ENCODE peak calls at places on chromosome 22, in seven cellular contexts. G is IMR-90, E is bronchial epithelial cell, H is CD14-positive monocyte, F is neural crest cell, K is cardiac muscle cell, U is lower lobe of right lung. Z is an unnamed sample.

GRCh38 chr22:24175160-24175808 is 6.0 kb upstream of the SUSD2 start:
- DNase-seq in U (peak; percentile 86), H (peak; percentile 72), E (peak; percentile 36), F (peak; percentile 77), G (peak; percentile 72), K (peak; percentile 84), Z (peak; percentile 69)

GRCh38 chr22:26979294-26979693 is 321.9 kb downstream of the MIAT start:
- DNase-seq in U (no peak), H (no peak), K (peak; percentile 75), G (no peak), E (no peak), F (no peak), Z (no peak)

GRCh38 chr22:20741634-20742581 is 32.0 kb upstream of the SERPIND1 start:
- DNase-seq in H (no peak), K (peak; percentile 58), E (peak; percentile 35), G (peak; percentile 13), F (no peak), U (no peak), Z (no peak)

GRCh38 chr22:39253427-39254070 is 8.8 kb upstream of the PDGFB start:
- DNase-seq in F (no peak), U (no peak), H (no peak), E (peak; percentile 88), K (peak; percentile 88), G (peak; percentile 89), Z (no peak)

GRCh38 chr22:32202539-32203180 is 2.2 kb downstream of the RFPL2 start:
- DNase-seq in E (peak; percentile 37), H (no peak), G (peak; percentile 22), K (peak; percentile 78), F (peak; percentile 29), U (peak; percentile 76), Z (no peak)

GRCh38 chr22:28123989-28124766 is 205.1 kb upstream of the PITPNB start:
- DNase-seq in U (no peak), K (no peak), H (no peak), E (peak; percentile 55), F (no peak), G (no peak), Z (no peak)

GRCh38 chr22:49515486-49515885 is 312.2 kb downstream of the BRD1 start:
- DNase-seq in E (peak; percentile 2), K (no peak), U (no peak), H (no peak), F (no peak), G (no peak), Z (no peak)

GRCh38 chr22:50308597-50308935 is 1.1 kb upstream of the PLXNB2 start:
- DNase-seq in E (no peak), U (peak; percentile 86), H (peak; percentile 88), K (no peak), F (no peak), G (peak; percentile 40), Z (no peak)

GRCh38 chr22:50016988-50017700 is 4.6 kb upstream of the IL17REL start:
- DNase-seq in H (no peak), U (peak; percentile 46), G (no peak), E (peak; percentile 27), F (no peak), K (no peak), Z (no peak)

GRCh38 chr22:32985899-32986772 is 72.0 kb downstream of the SYN3 start:
- DNase-seq in H (peak; percentile 49), F (peak; percentile 84), K (peak; percentile 90), U (peak; percentile 51), G (peak; percentile 71), E (peak; percentile 79), Z (peak; percentile 51)

GRCh38 chr22:34055525-34056200 is 135.4 kb upstream of the LARGE1 start:
- DNase-seq in G (no peak), K (peak; percentile 49), F (peak; percentile 25), U (no peak), E (peak; percentile 26), H (no peak), Z (no peak)

GRCh38 chr22:38802671-38803121 is 8.8 kb upstream of the DNAL4 start:
- DNase-seq in K (no peak), E (peak; percentile 98), U (no peak), G (peak; percentile 95), H (no peak), F (no peak), Z (no peak)

GRCh38 chr22:33082221-33082620 is 24.0 kb upstream of the SYN3 start:
- DNase-seq in K (no peak), U (no peak), G (no peak), E (no peak), H (no peak), F (no peak), Z (no peak)

GRCh38 chr22:20199906-20200305 is 49.1 kb upstream of the CCDC188 start:
- DNase-seq in E (no peak), K (no peak), F (no peak), G (no peak), H (no peak), U (no peak), Z (no peak)

GRCh38 chr22:50157976-50158375 is 12.6 kb upstream of the PANX2 start:
- DNase-seq in U (peak; percentile 86), K (no peak), G (no peak), E (peak; percentile 71), F (no peak), H (peak; percentile 22), Z (no peak)

GRCh38 chr22:35904332-35904692 is 124.3 kb downstream of the RBFOX2 start:
- DNase-seq in E (no peak), H (no peak), K (no peak), U (no peak), F (no peak), G (no peak), Z (no peak)
- TF ChIP-seq CTCF in E (no peak), H (no peak), K (no peak), U (no peak), F (no peak), G (no peak), Z (no peak)

DNA sequence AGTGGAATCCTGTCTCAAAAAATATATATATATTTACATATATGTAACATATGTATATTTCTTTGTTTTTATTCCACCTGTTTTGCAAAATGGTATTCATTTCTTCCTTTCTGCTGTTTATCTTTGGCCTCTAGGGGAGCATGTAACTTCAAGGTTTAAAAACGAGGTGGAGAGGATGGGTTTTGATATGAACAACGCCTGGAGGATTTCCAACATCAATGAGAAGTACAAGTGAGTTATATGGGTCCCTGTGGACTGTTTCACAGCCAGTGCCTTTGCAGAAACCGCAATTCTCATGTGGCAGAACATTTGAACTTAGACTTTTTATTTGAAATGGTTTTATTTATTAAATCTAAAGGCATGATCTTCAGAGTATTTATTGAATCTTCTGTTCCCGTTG is 81.6 kb upstream of the HORMAD2 start:
- DNase-seq in H (no peak), K (no peak), G (no peak), F (no peak), E (no peak), U (no peak), Z (no peak)
- TF ChIP-seq CTCF in H (no peak), K (no peak), G (no peak), F (peak; percentile 22), E (no peak), U (no peak), Z (no peak)

GRCh38 chr22:43109511-43109910 is 1.0 kb upstream of the BIK start:
- DNase-seq in E (no peak), H (no peak), U (no peak), K (no peak), G (no peak), F (no peak), Z (no peak)

GRCh38 chr22:43109921-43110443 is 568 bp upstream of the BIK start:
- DNase-seq in U (no peak), H (no peak), F (no peak), G (no peak), K (no peak), E (no peak), Z (no peak)

GRCh38 chr22:43113516-43114251 is 3.1 kb downstream of the BIK start:
- DNase-seq in H (no peak), K (no peak), U (peak; percentile 57), G (no peak), E (no peak), F (no peak), Z (no peak)

GRCh38 chr22:43110927-43111623 is 525 bp downstream of the BIK start:
- DNase-seq in H (no peak), K (peak; percentile 34), G (no peak), F (no peak), U (peak; percentile 75), E (no peak), Z (no peak)

DNA sequence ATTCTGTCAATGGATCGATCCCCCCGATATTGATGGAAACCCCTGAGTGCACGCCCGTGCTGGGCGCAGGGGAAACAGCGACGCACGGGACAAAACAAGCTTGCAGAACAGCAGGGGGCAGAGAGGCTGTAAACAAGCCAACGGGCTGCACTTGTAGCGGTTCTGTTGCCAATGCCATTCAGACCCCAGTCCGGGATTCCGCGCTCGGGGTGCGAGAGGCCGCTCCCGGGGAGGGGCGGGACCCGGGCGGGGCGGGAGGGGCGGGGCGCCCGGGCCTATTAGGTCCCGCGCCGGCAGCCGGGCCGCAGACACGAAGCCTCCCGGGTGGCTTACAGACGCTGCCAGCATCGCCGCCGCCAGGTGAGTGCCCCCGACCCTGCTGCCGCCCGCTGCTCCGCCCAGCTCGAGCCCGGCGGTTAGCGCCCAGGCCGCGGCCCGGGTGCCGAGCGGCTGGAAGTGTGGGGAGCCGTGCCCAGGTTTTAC is at the start of gene BIK:
- DNase-seq in F (peak; percentile 27), E (no peak), U (peak; percentile 69), G (no peak), H (peak; percentile 59), K (peak; percentile 75), Z (peak; percentile 32)
- TF ChIP-seq CTCF in F (peak; percentile 45), E (peak; percentile 45), U (no peak), G (peak; percentile 20), H (no peak), K (peak; percentile 31), Z (no peak)

DNA sequence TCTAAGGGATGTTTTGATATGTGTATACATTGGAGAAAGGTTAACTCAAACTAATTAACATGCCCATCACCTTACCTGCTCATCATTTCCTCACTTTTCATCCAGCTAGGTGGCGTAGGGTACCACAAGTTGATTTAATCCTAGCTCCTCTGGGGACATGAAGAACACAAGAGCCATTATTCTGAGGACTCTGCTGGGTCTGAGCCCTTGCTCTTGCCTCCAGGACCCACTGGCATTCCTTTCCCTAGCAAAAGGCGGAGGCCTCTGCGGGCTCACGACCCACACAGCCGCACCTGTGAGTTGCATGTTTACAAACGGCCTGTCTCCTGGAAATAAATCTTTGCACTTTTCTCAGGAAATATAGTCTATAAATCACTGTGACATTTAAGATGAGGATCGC is 871.9 kb downstream of the TBC1D22A start:
- DNase-seq in G (no peak), F (no peak), H (no peak), U (no peak), E (no peak), K (no peak), Z (no peak)
- TF ChIP-seq CTCF in G (no peak), F (no peak), H (no peak), U (no peak), E (no peak), K (no peak), Z (no peak)

GRCh38 chr22:17742528-17742902 is 31.8 kb downstream of the BID start:
- DNase-seq in K (peak; percentile 83), F (peak; percentile 87), U (peak; percentile 65), E (peak; percentile 60), G (peak; percentile 66), H (no peak), Z (peak; percentile 85)
- TF ChIP-seq CTCF in K (peak; percentile 80), F (peak; percentile 84), U (peak; percentile 74), E (peak; percentile 91), G (peak; percentile 69), H (peak; percentile 88), Z (peak; percentile 79)

GRCh38 chr22:35454416-35455054 is 54.6 kb downstream of the MCM5 start:
- DNase-seq in U (no peak), F (no peak), G (no peak), K (no peak), H (no peak), E (no peak), Z (no peak)
- TF ChIP-seq CTCF in U (peak; percentile 31), F (no peak), G (no peak), K (peak; percentile 8), H (no peak), E (no peak), Z (no peak)

GRCh38 chr22:17743661-17744411 is 30.4 kb downstream of the BID start:
- DNase-seq in G (no peak), K (no peak), U (no peak), F (no peak), E (no peak), H (no peak), Z (no peak)
- TF ChIP-seq CTCF in G (no peak), K (no peak), U (no peak), F (no peak), E (no peak), H (no peak), Z (no peak)